ENCODE peak calls at places on chromosomes 16 and 17, in five cellular contexts. F is mucosa of descending colon; G is colonic mucosa; Q is upper lobe of right lung; D is CD8-positive, alpha-beta T cell. T is an unnamed sample. For H3K4me1, the result is how much of the 10 kb centered on the place peaks cover.

GRCh38 chr16:79393121-79393520 is 207.4 kb downstream of the MAF start:
- DNase-seq in Q (no peak), D (no peak), G (no peak), F (no peak), T (no peak)

GRCh38 chr16:21301168-21301894 is 23.2 kb upstream of the CRYM start:
- DNase-seq in Q (peak), F (peak), D (no peak), G (peak), T (peak)

GRCh38 chr16:67389911-67390815 is 3.1 kb downstream of the TPPP3 start:
- DNase-seq in D (no peak), Q (peak), F (no peak), G (no peak), T (no peak)

GRCh38 chr16:88468289-88469129 is 15.4 kb downstream of the ZFPM1 start:
- DNase-seq in D (no peak), Q (no peak), F (no peak), G (no peak), T (no peak)

GRCh38 chr16:6545329-6545728 is 787.3 kb upstream of the RBFOX1 start:
- DNase-seq in F (no peak), G (no peak), D (no peak), Q (no peak), T (no peak)

GRCh38 chr16:22356930-22357634 is 17.3 kb downstream of the CDR2 start:
- DNase-seq in D (no peak), F (no peak), Q (no peak), G (no peak), T (no peak)

GRCh38 chr16:48824271-48824670 is 214.3 kb upstream of the N4BP1 start:
- DNase-seq in D (no peak), F (no peak), Q (no peak), G (no peak), T (no peak)

GRCh38 chr16:81816793-81817210 is 37.7 kb downstream of the PLCG2 start:
- DNase-seq in F (no peak), Q (no peak), D (no peak), G (no peak), T (no peak)

GRCh38 chr17:3918372-3919122 is 2.3 kb upstream of the P2RX1 start:
- DNase-seq in F (no peak), D (no peak), G (no peak), Q (no peak), T (no peak)

GRCh38 chr16:80804451-80805383 is at the start of gene CDYL2:
- DNase-seq in F (peak), D (peak), Q (peak), G (peak), T (peak)

GRCh38 chr16:25060920-25061319 is 45.8 kb upstream of the ARHGAP17 start:
- DNase-seq in G (no peak), F (no peak), D (peak), Q (no peak), T (no peak)

GRCh38 chr16:3580686-3581085 is 3.5 kb upstream of the NLRC3 start:
- DNase-seq in F (no peak), Q (no peak), G (no peak), D (no peak), T (no peak)

GRCh38 chr17:81510798-81511549 is 1.6 kb downstream of the ACTG1 start:
- DNase-seq in Q (no peak), F (peak), G (peak), D (peak), T (peak)

GRCh38 chr17:44779211-44780025 is 20.6 kb downstream of the ADAM11 start:
- DNase-seq in Q (peak), G (peak), F (peak), D (peak), T (peak)

GRCh38 chr17:77957215-77957868 is 1.2 kb upstream of the TNRC6C start:
- DNase-seq in G (no peak), Q (no peak), D (peak), F (no peak), T (no peak)

GRCh38 chr16:66853261-66854139 is 9.3 kb downstream of the CA7 start:
- DNase-seq in F (no peak), Q (no peak), G (no peak), D (no peak), T (peak)

GRCh38 chr16:745739-746138 is 4.9 kb upstream of the CIAO3 start:
- DNase-seq in F (peak), G (no peak), D (no peak), Q (peak), T (peak)

GRCh38 chr16:87948119-87948545 is 3.1 kb upstream of the BANP start:
- DNase-seq in Q (no peak), G (no peak), D (no peak), F (peak), T (no peak)

GRCh38 chr16:79598341-79599181 is 2.0 kb downstream of the MAF start:
- DNase-seq in G (peak), F (peak), D (peak), Q (peak), T (peak)

GRCh38 chr17:55582910-55583309 is 71.7 kb upstream of the SMIM36 start:
- DNase-seq in G (no peak), D (no peak), Q (no peak), F (no peak), T (no peak)

GRCh38 chr16:23952128-23953041 is 116.6 kb downstream of the PRKCB start:
- DNase-seq in F (no peak), G (peak), D (no peak), Q (no peak), T (no peak)

GRCh38 chr16:17345043-17345442 is 125.7 kb downstream of the XYLT1 start:
- DNase-seq in D (no peak), F (no peak), G (no peak), Q (no peak), T (no peak)

GRCh38 chr17:81712468-81713003 is 452 bp downstream of the SLC25A10 start:
- DNase-seq in G (peak), F (no peak), Q (no peak), D (no peak), T (peak)

GRCh38 chr17:32006957-32007462 is at the start of gene LRRC37B:
- DNase-seq in D (peak), Q (peak), G (peak), F (peak), T (peak)

GRCh38 chr16:74462361-74462760 is 41.1 kb upstream of the CLEC18B start:
- DNase-seq in Q (no peak), F (no peak), G (no peak), D (no peak), T (no peak)

GRCh38 chr16:72536673-72537435 is 364.9 kb upstream of the PMFBP1 start:
- DNase-seq in G (no peak), F (no peak), D (no peak), Q (no peak), T (no peak)

GRCh38 chr17:73015722-73016276 is 76.7 kb downstream of the SLC39A11 start:
- DNase-seq in F (no peak), Q (no peak), G (no peak), D (no peak), T (no peak)

GRCh38 chr17:12736526-12736925 is 52.8 kb upstream of the ARHGAP44 start:
- DNase-seq in D (no peak), G (no peak), F (no peak), Q (no peak), T (no peak)

GRCh38 chr17:27559996-27560481 is 70.9 kb upstream of the LGALS9 start:
- DNase-seq in G (peak), F (peak), D (no peak), Q (no peak), T (no peak)

GRCh38 chr16:68003031-68003430 is 3.7 kb upstream of the DPEP2 start:
- DNase-seq in G (no peak), F (no peak), D (no peak), Q (no peak), T (no peak)

GRCh38 chr17:59311051-59311468 is 20.4 kb upstream of the YPEL2 start:
- DNase-seq in F (no peak), G (peak), Q (no peak), D (peak), T (no peak)

GRCh38 chr16:75106351-75107274 is 10.0 kb downstream of the LDHD start:
- DNase-seq in G (no peak), D (no peak), F (peak), Q (peak), T (no peak)

GRCh38 chr16:4935231-4935855 is 1.6 kb downstream of the PPL start:
- DNase-seq in F (peak), G (peak), D (no peak), Q (peak), T (no peak)

GRCh38 chr16:10827691-10828341 is 9.2 kb upstream of the TVP23A start:
- DNase-seq in D (no peak), Q (peak), F (peak), G (peak), T (peak)

GRCh38 chr16:9003322-9003721 is 39.6 kb upstream of the USP7 start:
- DNase-seq in F (no peak), G (peak), Q (no peak), D (no peak), T (no peak)

GRCh38 chr17:39674702-39675389 is 6.6 kb downstream of the PNMT start:
- DNase-seq in G (peak), F (peak), D (no peak), Q (peak), T (peak)
- H3K4me1 ChIP-seq in G (under half), F (under half), D (half or more), Q (under half), T (under half)

DNA sequence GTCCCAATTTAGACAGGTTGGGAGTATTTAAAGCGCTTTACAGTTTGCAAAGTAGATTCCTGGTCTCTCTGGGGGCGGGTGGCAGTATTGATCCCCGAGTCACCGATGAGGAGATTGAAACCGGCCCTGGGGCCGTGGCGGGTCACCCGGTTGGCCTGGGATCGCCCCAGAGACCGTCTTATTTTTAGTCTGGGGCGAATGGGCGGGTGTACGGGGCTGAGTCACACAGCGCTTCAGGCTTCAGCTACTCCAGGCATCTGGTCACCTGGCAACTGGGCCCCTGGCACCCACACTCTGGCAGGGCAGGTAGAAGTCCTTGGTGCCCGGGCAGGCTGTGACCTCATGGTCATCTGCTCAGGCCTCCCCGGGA is 669 bp downstream of the MIEF2 start:
- DNase-seq in G (peak), F (peak), Q (peak), D (peak), T (peak)
- H3K4me1 ChIP-seq in G (under half), F (under half), Q (under half), D (under half), T (under half)

GRCh38 chr16:30957456-30958163 is at the start of gene SETD1A:
- DNase-seq in G (peak), D (peak), F (peak), Q (peak), T (peak)

GRCh38 chr16:30953511-30954124 is 3.9 kb upstream of the SETD1A start:
- DNase-seq in D (peak), G (peak), Q (peak), F (peak), T (peak)

GRCh38 chr16:30953111-30953510 is 4.2 kb downstream of the ORAI3 start:
- DNase-seq in G (no peak), D (no peak), F (no peak), Q (no peak), T (no peak)

GRCh38 chr16:30956601-30957455 is 726 bp upstream of the SETD1A start:
- DNase-seq in F (peak), D (peak), Q (peak), G (peak), T (peak)

GRCh38 chr16:30954993-30955392 is 2.6 kb upstream of the SETD1A start:
- DNase-seq in D (no peak), F (no peak), Q (no peak), G (no peak), T (no peak)
- H3K4me1 ChIP-seq in D (under half), F (under half), Q (under half), G (under half), T (under half)

GRCh38 chr17:2086306-2086705 is 31.4 kb downstream of the HIC1 start:
- DNase-seq in F (no peak), G (no peak), D (no peak), Q (no peak), T (no peak)
- H3K4me1 ChIP-seq in F (half or more), G (under half), D (under half), Q (half or more), T (under half)

DNA sequence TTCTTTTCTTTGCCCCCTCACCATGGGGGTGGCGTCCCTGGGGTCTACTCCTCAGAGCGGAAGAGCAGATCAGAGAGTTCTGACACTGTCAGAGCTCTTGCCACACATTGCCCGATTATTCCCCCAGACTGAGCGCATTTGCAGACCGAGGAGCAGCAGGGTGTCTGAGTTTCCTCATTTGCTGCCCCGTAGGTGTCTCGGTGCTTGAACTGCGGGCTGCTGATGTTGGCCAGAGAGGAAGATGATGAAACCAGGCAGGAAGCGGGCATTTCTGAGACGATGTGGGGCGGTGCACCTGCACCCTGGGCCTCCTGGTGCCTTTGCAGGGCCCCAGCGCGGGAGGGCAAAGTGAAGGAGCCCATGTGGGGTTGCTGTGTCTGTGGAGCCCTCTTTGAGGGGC is 55.2 kb downstream of the ARSG start:
- DNase-seq in F (peak), D (peak), Q (peak), G (peak), T (no peak)
- H3K4me1 ChIP-seq in F (under half), D (half or more), Q (under half), G (under half), T (under half)

GRCh38 chr16:57416084-57416483 is 11.5 kb downstream of the CCL17 start:
- DNase-seq in D (no peak), G (no peak), F (no peak), Q (no peak), T (peak)
- H3K4me1 ChIP-seq in D (under half), G (under half), F (under half), Q (under half), T (under half)

GRCh38 chr17:17050346-17051345 is 8.4 kb downstream of the MPRIP start:
- DNase-seq in G (no peak), D (peak), F (no peak), Q (peak), T (no peak)
- H3K4me1 ChIP-seq in G (under half), D (half or more), F (under half), Q (half or more), T (under half)